ENCODE peak calls at places on chromosomes 5 and 9, in ten cellular contexts. One of them, this sample, is unnamed.

GRCh38 chr5:26054594-26054993 is 983.8 kb downstream of the CDH9 start:
- DNase-seq in suprapubic skin: no peak
- DNase-seq in spleen: no peak
- DNase-seq in CD4-positive, alpha-beta T cell: no peak
- DNase-seq in left ventricle myocardium inferior: no peak
- DNase-seq in tibial nerve: no peak
- DNase-seq in uterus: no peak
- DNase-seq in brain microvascular endothelial cell: no peak
- DNase-seq in K562: no peak
- DNase-seq in H9: no peak
- DNase-seq in this sample: no peak

GRCh38 chr9:105063665-105064247 is 135.8 kb upstream of the ABCA1 start:
- DNase-seq in spleen: no peak
- DNase-seq in brain microvascular endothelial cell: peak
- DNase-seq in suprapubic skin: no peak
- DNase-seq in left ventricle myocardium inferior: no peak
- DNase-seq in H9: no peak
- DNase-seq in tibial nerve: peak
- DNase-seq in uterus: peak
- DNase-seq in K562: no peak
- DNase-seq in CD4-positive, alpha-beta T cell: no peak
- DNase-seq in this sample: peak

GRCh38 chr5:149471406-149472183 is 79.6 kb downstream of the CSNK1A1 start:
- DNase-seq in left ventricle myocardium inferior: peak
- DNase-seq in uterus: peak
- DNase-seq in suprapubic skin: no peak
- DNase-seq in brain microvascular endothelial cell: no peak
- DNase-seq in K562: peak
- DNase-seq in spleen: no peak
- DNase-seq in H9: no peak
- DNase-seq in CD4-positive, alpha-beta T cell: no peak
- DNase-seq in tibial nerve: no peak
- DNase-seq in this sample: no peak

GRCh38 chr5:150542933-150543445 is 35.1 kb downstream of the NDST1 start:
- DNase-seq in K562: no peak
- DNase-seq in brain microvascular endothelial cell: no peak
- DNase-seq in tibial nerve: no peak
- DNase-seq in spleen: peak
- DNase-seq in CD4-positive, alpha-beta T cell: no peak
- DNase-seq in uterus: no peak
- DNase-seq in H9: no peak
- DNase-seq in suprapubic skin: no peak
- DNase-seq in left ventricle myocardium inferior: no peak
- DNase-seq in this sample: no peak

GRCh38 chr5:65722575-65723424 is 795 bp downstream of the NLN start:
- DNase-seq in spleen: no peak
- DNase-seq in left ventricle myocardium inferior: no peak
- DNase-seq in K562: peak
- DNase-seq in brain microvascular endothelial cell: peak
- DNase-seq in suprapubic skin: no peak
- DNase-seq in CD4-positive, alpha-beta T cell: no peak
- DNase-seq in uterus: peak
- DNase-seq in H9: peak
- DNase-seq in tibial nerve: no peak
- DNase-seq in this sample: no peak

GRCh38 chr9:137170486-137171148 is 766 bp upstream of the LRRC26 start:
- DNase-seq in K562: no peak
- DNase-seq in H9: no peak
- DNase-seq in uterus: no peak
- DNase-seq in suprapubic skin: no peak
- DNase-seq in spleen: no peak
- DNase-seq in left ventricle myocardium inferior: no peak
- DNase-seq in tibial nerve: no peak
- DNase-seq in CD4-positive, alpha-beta T cell: no peak
- DNase-seq in brain microvascular endothelial cell: no peak
- DNase-seq in this sample: no peak

GRCh38 chr9:131994364-131995110 is 85.1 kb downstream of the MED27 start:
- DNase-seq in CD4-positive, alpha-beta T cell: no peak
- DNase-seq in suprapubic skin: no peak
- DNase-seq in K562: no peak
- DNase-seq in brain microvascular endothelial cell: no peak
- DNase-seq in tibial nerve: no peak
- DNase-seq in H9: no peak
- DNase-seq in spleen: no peak
- DNase-seq in uterus: no peak
- DNase-seq in left ventricle myocardium inferior: no peak
- DNase-seq in this sample: no peak

GRCh38 chr9:128123451-128124080 is 4.0 kb downstream of the PTGES2 start:
- DNase-seq in H9: no peak
- DNase-seq in tibial nerve: no peak
- DNase-seq in brain microvascular endothelial cell: no peak
- DNase-seq in left ventricle myocardium inferior: peak
- DNase-seq in CD4-positive, alpha-beta T cell: no peak
- DNase-seq in spleen: peak
- DNase-seq in uterus: no peak
- DNase-seq in suprapubic skin: no peak
- DNase-seq in K562: no peak
- DNase-seq in this sample: peak

GRCh38 chr9:97848582-97849237 is 4.3 kb upstream of the FOXE1 start:
- DNase-seq in K562: no peak
- DNase-seq in tibial nerve: no peak
- DNase-seq in H9: peak
- DNase-seq in left ventricle myocardium inferior: no peak
- DNase-seq in uterus: no peak
- DNase-seq in brain microvascular endothelial cell: no peak
- DNase-seq in CD4-positive, alpha-beta T cell: no peak
- DNase-seq in spleen: peak
- DNase-seq in suprapubic skin: no peak
- DNase-seq in this sample: no peak

GRCh38 chr5:22372376-22372775 is 480.8 kb downstream of the CDH12 start:
- DNase-seq in K562: no peak
- DNase-seq in tibial nerve: no peak
- DNase-seq in uterus: no peak
- DNase-seq in brain microvascular endothelial cell: no peak
- DNase-seq in spleen: no peak
- DNase-seq in H9: no peak
- DNase-seq in left ventricle myocardium inferior: no peak
- DNase-seq in suprapubic skin: no peak
- DNase-seq in CD4-positive, alpha-beta T cell: no peak
- DNase-seq in this sample: no peak

GRCh38 chr5:90645024-90645610 is 86.5 kb downstream of the ADGRV1 start:
- DNase-seq in brain microvascular endothelial cell: peak
- DNase-seq in H9: peak
- DNase-seq in uterus: no peak
- DNase-seq in suprapubic skin: no peak
- DNase-seq in spleen: no peak
- DNase-seq in left ventricle myocardium inferior: no peak
- DNase-seq in K562: peak
- DNase-seq in tibial nerve: no peak
- DNase-seq in CD4-positive, alpha-beta T cell: no peak
- DNase-seq in this sample: no peak

GRCh38 chr5:83919071-83920041 is 198.7 kb upstream of the HAPLN1 start:
- DNase-seq in left ventricle myocardium inferior: no peak
- DNase-seq in uterus: no peak
- DNase-seq in tibial nerve: no peak
- DNase-seq in CD4-positive, alpha-beta T cell: no peak
- DNase-seq in suprapubic skin: no peak
- DNase-seq in H9: no peak
- DNase-seq in spleen: no peak
- DNase-seq in brain microvascular endothelial cell: no peak
- DNase-seq in K562: no peak
- DNase-seq in this sample: no peak

GRCh38 chr5:16754086-16754485 is 137.3 kb upstream of the RETREG1 start:
- DNase-seq in K562: no peak
- DNase-seq in tibial nerve: no peak
- DNase-seq in left ventricle myocardium inferior: no peak
- DNase-seq in suprapubic skin: no peak
- DNase-seq in uterus: no peak
- DNase-seq in brain microvascular endothelial cell: no peak
- DNase-seq in H9: no peak
- DNase-seq in spleen: no peak
- DNase-seq in CD4-positive, alpha-beta T cell: no peak
- DNase-seq in this sample: no peak

GRCh38 chr9:12698293-12698692 is 5.1 kb downstream of the TYRP1 start:
- DNase-seq in brain microvascular endothelial cell: no peak
- DNase-seq in K562: no peak
- DNase-seq in tibial nerve: no peak
- DNase-seq in suprapubic skin: no peak
- DNase-seq in spleen: no peak
- DNase-seq in uterus: no peak
- DNase-seq in CD4-positive, alpha-beta T cell: no peak
- DNase-seq in H9: no peak
- DNase-seq in left ventricle myocardium inferior: no peak
- DNase-seq in this sample: no peak

GRCh38 chr9:36999728-37000333 is 34.2 kb downstream of the PAX5 start:
- DNase-seq in brain microvascular endothelial cell: no peak
- DNase-seq in suprapubic skin: no peak
- DNase-seq in H9: no peak
- DNase-seq in left ventricle myocardium inferior: no peak
- DNase-seq in tibial nerve: no peak
- DNase-seq in uterus: no peak
- DNase-seq in K562: peak
- DNase-seq in CD4-positive, alpha-beta T cell: no peak
- DNase-seq in spleen: no peak
- DNase-seq in this sample: no peak
- TF ChIP-seq CTCF in brain microvascular endothelial cell: no peak
- TF ChIP-seq CTCF in suprapubic skin: no peak
- TF ChIP-seq CTCF in H9: peak
- TF ChIP-seq CTCF in left ventricle myocardium inferior: no peak
- TF ChIP-seq CTCF in tibial nerve: no peak
- TF ChIP-seq CTCF in uterus: no peak
- TF ChIP-seq CTCF in K562: peak
- TF ChIP-seq CTCF in CD4-positive, alpha-beta T cell: no peak
- TF ChIP-seq CTCF in spleen: no peak
- TF ChIP-seq CTCF in this sample: no peak

GRCh38 chr9:114900937-114901802 is 29.2 kb downstream of the TNFSF8 start:
- DNase-seq in spleen: no peak
- DNase-seq in suprapubic skin: no peak
- DNase-seq in uterus: no peak
- DNase-seq in left ventricle myocardium inferior: no peak
- DNase-seq in H9: no peak
- DNase-seq in tibial nerve: no peak
- DNase-seq in CD4-positive, alpha-beta T cell: no peak
- DNase-seq in K562: no peak
- DNase-seq in brain microvascular endothelial cell: no peak
- DNase-seq in this sample: no peak

GRCh38 chr9:114899461-114899860 is 30.9 kb downstream of the TNFSF8 start:
- DNase-seq in uterus: no peak
- DNase-seq in left ventricle myocardium inferior: no peak
- DNase-seq in suprapubic skin: no peak
- DNase-seq in tibial nerve: no peak
- DNase-seq in K562: no peak
- DNase-seq in brain microvascular endothelial cell: no peak
- DNase-seq in CD4-positive, alpha-beta T cell: no peak
- DNase-seq in spleen: no peak
- DNase-seq in H9: no peak
- DNase-seq in this sample: no peak

GRCh38 chr9:114895605-114896004 is 34.8 kb downstream of the TNFSF8 start:
- DNase-seq in tibial nerve: no peak
- DNase-seq in suprapubic skin: no peak
- DNase-seq in uterus: no peak
- DNase-seq in spleen: no peak
- DNase-seq in H9: no peak
- DNase-seq in K562: no peak
- DNase-seq in brain microvascular endothelial cell: no peak
- DNase-seq in left ventricle myocardium inferior: no peak
- DNase-seq in CD4-positive, alpha-beta T cell: no peak
- DNase-seq in this sample: no peak

GRCh38 chr9:114896344-114896743 is 34.0 kb downstream of the TNFSF8 start:
- DNase-seq in spleen: no peak
- DNase-seq in left ventricle myocardium inferior: no peak
- DNase-seq in CD4-positive, alpha-beta T cell: no peak
- DNase-seq in suprapubic skin: no peak
- DNase-seq in uterus: no peak
- DNase-seq in tibial nerve: no peak
- DNase-seq in K562: no peak
- DNase-seq in brain microvascular endothelial cell: no peak
- DNase-seq in H9: no peak
- DNase-seq in this sample: no peak

DNA sequence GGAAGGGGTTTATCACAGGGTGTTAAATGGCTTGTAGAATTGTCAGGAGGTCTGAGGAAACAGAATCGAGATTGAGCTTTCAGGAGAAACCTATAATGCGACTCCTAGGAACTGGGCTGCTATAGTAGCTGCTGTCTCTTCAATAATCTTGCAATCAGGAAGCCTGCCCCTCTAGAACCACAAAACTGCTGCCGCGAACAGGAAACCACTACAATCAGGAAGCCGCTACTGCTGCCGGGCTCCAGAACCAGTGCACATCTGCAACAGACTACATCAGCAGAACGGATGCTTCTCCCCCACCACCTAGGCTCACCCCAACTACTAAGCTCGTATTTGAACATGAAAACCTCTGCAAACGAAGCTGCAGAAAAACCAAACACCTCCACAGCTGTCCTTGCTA is 31.6 kb downstream of the TNFSF8 start:
- DNase-seq in brain microvascular endothelial cell: no peak
- DNase-seq in left ventricle myocardium inferior: peak
- DNase-seq in suprapubic skin: no peak
- DNase-seq in spleen: peak
- DNase-seq in uterus: no peak
- DNase-seq in H9: no peak
- DNase-seq in tibial nerve: no peak
- DNase-seq in CD4-positive, alpha-beta T cell: peak
- DNase-seq in K562: no peak
- DNase-seq in this sample: peak
- H3K27ac ChIP-seq in brain microvascular endothelial cell: no peak
- H3K27ac ChIP-seq in left ventricle myocardium inferior: no peak
- H3K27ac ChIP-seq in suprapubic skin: no peak
- H3K27ac ChIP-seq in spleen: peak
- H3K27ac ChIP-seq in uterus: no peak
- H3K27ac ChIP-seq in H9: no peak
- H3K27ac ChIP-seq in tibial nerve: no peak
- H3K27ac ChIP-seq in CD4-positive, alpha-beta T cell: no peak
- H3K27ac ChIP-seq in K562: no peak
- H3K27ac ChIP-seq in this sample: no peak

GRCh38 chr5:143648696-143649095 is 163.3 kb upstream of the HMHB1 start:
- DNase-seq in left ventricle myocardium inferior: no peak
- DNase-seq in suprapubic skin: no peak
- DNase-seq in H9: no peak
- DNase-seq in spleen: no peak
- DNase-seq in CD4-positive, alpha-beta T cell: no peak
- DNase-seq in uterus: no peak
- DNase-seq in brain microvascular endothelial cell: no peak
- DNase-seq in K562: peak
- DNase-seq in tibial nerve: no peak
- DNase-seq in this sample: no peak
- TF ChIP-seq CTCF in left ventricle myocardium inferior: peak
- TF ChIP-seq CTCF in suprapubic skin: no peak
- TF ChIP-seq CTCF in H9: peak
- TF ChIP-seq CTCF in spleen: no peak
- TF ChIP-seq CTCF in CD4-positive, alpha-beta T cell: no peak
- TF ChIP-seq CTCF in uterus: no peak
- TF ChIP-seq CTCF in brain microvascular endothelial cell: peak
- TF ChIP-seq CTCF in K562: peak
- TF ChIP-seq CTCF in tibial nerve: no peak
- TF ChIP-seq CTCF in this sample: peak

DNA sequence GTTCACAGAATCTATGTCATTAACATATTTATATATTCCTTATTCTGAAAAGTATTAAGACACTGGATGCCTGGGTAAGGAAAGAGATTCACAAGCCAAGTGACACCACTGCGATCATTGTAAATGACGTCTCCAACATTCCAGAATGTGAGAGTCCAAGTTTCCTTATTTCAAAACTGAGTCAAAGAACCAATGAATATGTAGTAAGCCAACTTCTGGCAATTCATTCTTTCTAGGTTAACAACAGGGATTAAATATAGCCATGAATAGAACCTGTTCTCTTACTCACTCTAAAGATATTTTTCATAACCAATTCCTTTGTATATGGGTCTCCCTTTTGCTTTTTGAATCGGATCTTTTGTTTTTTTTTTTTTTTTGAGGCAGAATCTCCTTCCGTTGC is 18.1 kb downstream of the RAI14 start:
- DNase-seq in H9: no peak
- DNase-seq in brain microvascular endothelial cell: peak
- DNase-seq in K562: no peak
- DNase-seq in suprapubic skin: no peak
- DNase-seq in uterus: no peak
- DNase-seq in left ventricle myocardium inferior: no peak
- DNase-seq in tibial nerve: no peak
- DNase-seq in spleen: no peak
- DNase-seq in CD4-positive, alpha-beta T cell: no peak
- DNase-seq in this sample: no peak
- H3K27ac ChIP-seq in H9: no peak
- H3K27ac ChIP-seq in brain microvascular endothelial cell: peak
- H3K27ac ChIP-seq in K562: peak
- H3K27ac ChIP-seq in suprapubic skin: no peak
- H3K27ac ChIP-seq in uterus: peak
- H3K27ac ChIP-seq in left ventricle myocardium inferior: peak
- H3K27ac ChIP-seq in tibial nerve: no peak
- H3K27ac ChIP-seq in spleen: no peak
- H3K27ac ChIP-seq in CD4-positive, alpha-beta T cell: no peak
- H3K27ac ChIP-seq in this sample: peak

This sample was measured in heart right ventricle.